ENCODE peak calls at places on chromosomes 6 and 20, in five cellular contexts. C is HCT116, Q is AG08395, R is RKO, G is Kasumi-1. J is an unnamed sample.

GRCh38 chr6:30463242-30463641 is 26.1 kb upstream of the HLA-E start:
- DNase-seq in C (no peak), Q (no peak), R (no peak), G (no peak), J (no peak)

GRCh38 chr6:31643818-31644454 is 8.5 kb downstream of the BAG6 start:
- DNase-seq in C (no peak), Q (no peak), R (no peak), G (no peak), J (no peak)

GRCh38 chr20:13822459-13822858 is 37.6 kb downstream of the NDUFAF5 start:
- DNase-seq in C (no peak), Q (peak; percentile 10), R (no peak), G (no peak), J (no peak)

GRCh38 chr6:120198033-120198432 is 848.5 kb upstream of the MAN1A1 start:
- DNase-seq in C (no peak), Q (peak; percentile 4), R (peak; percentile 7), G (peak; percentile 39), J (no peak)

GRCh38 chr6:164106345-164106769 is 691.8 kb downstream of the QKI start:
- DNase-seq in C (no peak), Q (peak; percentile 25), R (no peak), G (peak; percentile 17), J (no peak)

GRCh38 chr6:118625833-118626232 is 25.6 kb downstream of the CEP85L start:
- DNase-seq in C (no peak), Q (no peak), R (no peak), G (no peak), J (no peak)

GRCh38 chr20:57396212-57396611 is 5.0 kb downstream of the RBM38 start:
- DNase-seq in C (no peak), Q (no peak), R (no peak), G (no peak), J (no peak)

GRCh38 chr6:33837070-33837469 is 33.3 kb upstream of the MLN start:
- DNase-seq in C (no peak), Q (no peak), R (no peak), G (no peak), J (no peak)

GRCh38 chr6:149497365-149497764 is 12.6 kb upstream of the ZC3H12D start:
- DNase-seq in C (no peak), Q (no peak), R (no peak), G (no peak), J (no peak)

GRCh38 chr6:151240036-151240685 is 394 bp downstream of the AKAP12 start:
- DNase-seq in C (peak; percentile 59), Q (peak; percentile 79), R (no peak), G (peak; percentile 21), J (no peak)

GRCh38 chr6:5569491-5569890 is 308.2 kb downstream of the FARS2 start:
- DNase-seq in C (no peak), Q (no peak), R (no peak), G (no peak), J (no peak)

GRCh38 chr6:148524509-148524908 is 181.9 kb downstream of the SASH1 start:
- DNase-seq in C (no peak), Q (peak; percentile 65), R (no peak), G (no peak), J (no peak)

GRCh38 chr20:19009071-19009688 is 195.6 kb downstream of the SCP2D1 start:
- DNase-seq in C (no peak), Q (no peak), R (no peak), G (no peak), J (no peak)

GRCh38 chr6:42295181-42295580 is 77.5 kb upstream of the MRPS10 start:
- DNase-seq in C (no peak), Q (no peak), R (no peak), G (no peak), J (no peak)

GRCh38 chr6:146200136-146200708 is 171.4 kb downstream of the GRM1 start:
- DNase-seq in C (no peak), Q (no peak), R (no peak), G (no peak), J (no peak)

GRCh38 chr6:3960754-3961361 is 111.7 kb downstream of the FAM50B start:
- DNase-seq in C (no peak), Q (peak; percentile 20), R (peak; percentile 32), G (no peak), J (no peak)

GRCh38 chr6:111871725-111872520 is 1.3 kb downstream of the FYN start:
- DNase-seq in C (no peak), Q (peak; percentile 45), R (peak; percentile 46), G (peak; percentile 19), J (no peak)

GRCh38 chr6:13395272-13396237 is 67.2 kb upstream of the TBC1D7 start:
- DNase-seq in C (no peak), Q (peak; percentile 63), R (peak; percentile 8), G (peak; percentile 81), J (no peak)

GRCh38 chr6:142810952-142811514 is 133.9 kb downstream of the HIVEP2 start:
- DNase-seq in C (no peak), Q (peak; percentile 39), R (no peak), G (no peak), J (no peak)

GRCh38 chr20:63686492-63687321 is 9.7 kb upstream of the TNFRSF6B start:
- DNase-seq in C (peak; percentile 57), Q (peak; percentile 83), R (no peak), G (peak; percentile 70), J (no peak)

GRCh38 chr6:391559-392440 is at the start of gene IRF4:
- DNase-seq in C (no peak), Q (no peak), R (no peak), G (no peak), J (no peak)

GRCh38 chr20:17835240-17835940 is 133.2 kb downstream of the SNX5 start:
- DNase-seq in C (peak; percentile 55), Q (peak; percentile 79), R (peak; percentile 57), G (no peak), J (no peak)

GRCh38 chr20:57746832-57747404 is 37.1 kb upstream of the PMEPA1 start:
- DNase-seq in C (no peak), Q (no peak), R (no peak), G (no peak), J (no peak)